ENCODE peak calls at places on chromosomes 13 and 19, in eight cellular contexts. One of them, this sample, is unnamed.
A peak's percentile ranks its signal among the peaks of the same experiment; 100 is the strongest.

GRCh38 chr19:8335343-8336071 is 7.6 kb downstream of the KANK3 start:
- DNase-seq in D341Med: peak; percentile 58
- DNase-seq in GM23338: peak; percentile 76
- DNase-seq in stimulated activated CD4-positive, alpha-beta T cell treated with anti-CD3 and anti-CD28 coated beads, Interleukin-4, amount 100 ng/mL, for 48 hours: no peak
- DNase-seq in left colon: no peak
- DNase-seq in stimulated activated naive CD8-positive, alpha-beta T cell treated with anti-CD3 and anti-CD28 coated beads, Interleukin-15, amount 100 ng/mL, for 72 hours: peak; percentile 61
- DNase-seq in hypothalamus: no peak
- DNase-seq in NCI-H510A treated with DMSO at 0.1 percent for 48 hours: no peak
- DNase-seq in this sample: no peak

GRCh38 chr13:106905380-106906259 is 337.7 kb upstream of the ARGLU1 start:
- DNase-seq in hypothalamus: no peak
- DNase-seq in NCI-H510A treated with DMSO at 0.1 percent for 48 hours: no peak
- DNase-seq in stimulated activated naive CD8-positive, alpha-beta T cell treated with anti-CD3 and anti-CD28 coated beads, Interleukin-15, amount 100 ng/mL, for 72 hours: no peak
- DNase-seq in D341Med: no peak
- DNase-seq in stimulated activated CD4-positive, alpha-beta T cell treated with anti-CD3 and anti-CD28 coated beads, Interleukin-4, amount 100 ng/mL, for 48 hours: no peak
- DNase-seq in GM23338: no peak
- DNase-seq in left colon: no peak
- DNase-seq in this sample: no peak

GRCh38 chr19:14375055-14375581 is 6.1 kb upstream of the ADGRE5 start:
- DNase-seq in NCI-H510A treated with DMSO at 0.1 percent for 48 hours: no peak
- DNase-seq in D341Med: no peak
- DNase-seq in stimulated activated CD4-positive, alpha-beta T cell treated with anti-CD3 and anti-CD28 coated beads, Interleukin-4, amount 100 ng/mL, for 48 hours: no peak
- DNase-seq in GM23338: no peak
- DNase-seq in hypothalamus: peak; percentile 11
- DNase-seq in stimulated activated naive CD8-positive, alpha-beta T cell treated with anti-CD3 and anti-CD28 coated beads, Interleukin-15, amount 100 ng/mL, for 72 hours: peak; percentile 69
- DNase-seq in left colon: peak; percentile 71
- DNase-seq in this sample: no peak

GRCh38 chr13:57633141-57633949 is 1.8 kb downstream of the PCDH17 start:
- DNase-seq in NCI-H510A treated with DMSO at 0.1 percent for 48 hours: peak; percentile 56
- DNase-seq in hypothalamus: peak; percentile 89
- DNase-seq in stimulated activated naive CD8-positive, alpha-beta T cell treated with anti-CD3 and anti-CD28 coated beads, Interleukin-15, amount 100 ng/mL, for 72 hours: no peak
- DNase-seq in D341Med: peak; percentile 67
- DNase-seq in left colon: no peak
- DNase-seq in GM23338: peak; percentile 88
- DNase-seq in stimulated activated CD4-positive, alpha-beta T cell treated with anti-CD3 and anti-CD28 coated beads, Interleukin-4, amount 100 ng/mL, for 48 hours: no peak
- DNase-seq in this sample: no peak

GRCh38 chr19:1105873-1106840 is 2.4 kb downstream of the GPX4 start:
- DNase-seq in D341Med: no peak
- DNase-seq in hypothalamus: no peak
- DNase-seq in stimulated activated CD4-positive, alpha-beta T cell treated with anti-CD3 and anti-CD28 coated beads, Interleukin-4, amount 100 ng/mL, for 48 hours: no peak
- DNase-seq in NCI-H510A treated with DMSO at 0.1 percent for 48 hours: no peak
- DNase-seq in left colon: no peak
- DNase-seq in GM23338: no peak
- DNase-seq in stimulated activated naive CD8-positive, alpha-beta T cell treated with anti-CD3 and anti-CD28 coated beads, Interleukin-15, amount 100 ng/mL, for 72 hours: no peak
- DNase-seq in this sample: no peak

GRCh38 chr19:55590621-55591020 is 8.7 kb downstream of the FIZ1 start:
- DNase-seq in NCI-H510A treated with DMSO at 0.1 percent for 48 hours: no peak
- DNase-seq in stimulated activated CD4-positive, alpha-beta T cell treated with anti-CD3 and anti-CD28 coated beads, Interleukin-4, amount 100 ng/mL, for 48 hours: no peak
- DNase-seq in GM23338: peak; percentile 84
- DNase-seq in stimulated activated naive CD8-positive, alpha-beta T cell treated with anti-CD3 and anti-CD28 coated beads, Interleukin-15, amount 100 ng/mL, for 72 hours: no peak
- DNase-seq in hypothalamus: no peak
- DNase-seq in left colon: no peak
- DNase-seq in D341Med: no peak
- DNase-seq in this sample: no peak

GRCh38 chr19:44582581-44583265 is 30.6 kb upstream of the IGSF23 start:
- DNase-seq in GM23338: peak; percentile 89
- DNase-seq in stimulated activated CD4-positive, alpha-beta T cell treated with anti-CD3 and anti-CD28 coated beads, Interleukin-4, amount 100 ng/mL, for 48 hours: peak; percentile 40
- DNase-seq in hypothalamus: peak; percentile 0
- DNase-seq in left colon: no peak
- DNase-seq in stimulated activated naive CD8-positive, alpha-beta T cell treated with anti-CD3 and anti-CD28 coated beads, Interleukin-15, amount 100 ng/mL, for 72 hours: peak; percentile 39
- DNase-seq in NCI-H510A treated with DMSO at 0.1 percent for 48 hours: no peak
- DNase-seq in D341Med: peak; percentile 79
- DNase-seq in this sample: no peak

GRCh38 chr19:55247621-55248099 is 11.2 kb downstream of the PPP6R1 start:
- DNase-seq in hypothalamus: no peak
- DNase-seq in GM23338: no peak
- DNase-seq in stimulated activated naive CD8-positive, alpha-beta T cell treated with anti-CD3 and anti-CD28 coated beads, Interleukin-15, amount 100 ng/mL, for 72 hours: no peak
- DNase-seq in NCI-H510A treated with DMSO at 0.1 percent for 48 hours: no peak
- DNase-seq in stimulated activated CD4-positive, alpha-beta T cell treated with anti-CD3 and anti-CD28 coated beads, Interleukin-4, amount 100 ng/mL, for 48 hours: no peak
- DNase-seq in left colon: peak; percentile 77
- DNase-seq in D341Med: no peak
- DNase-seq in this sample: no peak

GRCh38 chr19:38389101-38389925 is 816 bp downstream of the SPRED3 start:
- DNase-seq in stimulated activated naive CD8-positive, alpha-beta T cell treated with anti-CD3 and anti-CD28 coated beads, Interleukin-15, amount 100 ng/mL, for 72 hours: no peak
- DNase-seq in hypothalamus: peak; percentile 16
- DNase-seq in stimulated activated CD4-positive, alpha-beta T cell treated with anti-CD3 and anti-CD28 coated beads, Interleukin-4, amount 100 ng/mL, for 48 hours: no peak
- DNase-seq in GM23338: peak; percentile 66
- DNase-seq in left colon: no peak
- DNase-seq in NCI-H510A treated with DMSO at 0.1 percent for 48 hours: peak; percentile 9
- DNase-seq in D341Med: no peak
- DNase-seq in this sample: no peak

GRCh38 chr13:57601536-57601935 is 30.0 kb upstream of the PCDH17 start:
- DNase-seq in GM23338: no peak
- DNase-seq in stimulated activated CD4-positive, alpha-beta T cell treated with anti-CD3 and anti-CD28 coated beads, Interleukin-4, amount 100 ng/mL, for 48 hours: no peak
- DNase-seq in NCI-H510A treated with DMSO at 0.1 percent for 48 hours: no peak
- DNase-seq in stimulated activated naive CD8-positive, alpha-beta T cell treated with anti-CD3 and anti-CD28 coated beads, Interleukin-15, amount 100 ng/mL, for 72 hours: no peak
- DNase-seq in D341Med: no peak
- DNase-seq in hypothalamus: no peak
- DNase-seq in left colon: no peak
- DNase-seq in this sample: no peak

GRCh38 chr19:18717601-18718000 is 34.1 kb downstream of the CRTC1 start:
- DNase-seq in hypothalamus: no peak
- DNase-seq in stimulated activated naive CD8-positive, alpha-beta T cell treated with anti-CD3 and anti-CD28 coated beads, Interleukin-15, amount 100 ng/mL, for 72 hours: no peak
- DNase-seq in D341Med: no peak
- DNase-seq in GM23338: no peak
- DNase-seq in NCI-H510A treated with DMSO at 0.1 percent for 48 hours: no peak
- DNase-seq in stimulated activated CD4-positive, alpha-beta T cell treated with anti-CD3 and anti-CD28 coated beads, Interleukin-4, amount 100 ng/mL, for 48 hours: no peak
- DNase-seq in left colon: no peak
- DNase-seq in this sample: no peak

GRCh38 chr19:3373971-3374368 is 7.6 kb downstream of the NFIC start:
- DNase-seq in left colon: no peak
- DNase-seq in NCI-H510A treated with DMSO at 0.1 percent for 48 hours: no peak
- DNase-seq in GM23338: no peak
- DNase-seq in stimulated activated naive CD8-positive, alpha-beta T cell treated with anti-CD3 and anti-CD28 coated beads, Interleukin-15, amount 100 ng/mL, for 72 hours: no peak
- DNase-seq in stimulated activated CD4-positive, alpha-beta T cell treated with anti-CD3 and anti-CD28 coated beads, Interleukin-4, amount 100 ng/mL, for 48 hours: no peak
- DNase-seq in hypothalamus: no peak
- DNase-seq in D341Med: no peak
- DNase-seq in this sample: no peak

GRCh38 chr19:632228-633067 is 889 bp downstream of the POLRMT start:
- DNase-seq in GM23338: peak; percentile 72
- DNase-seq in left colon: peak; percentile 61
- DNase-seq in stimulated activated CD4-positive, alpha-beta T cell treated with anti-CD3 and anti-CD28 coated beads, Interleukin-4, amount 100 ng/mL, for 48 hours: peak; percentile 45
- DNase-seq in D341Med: peak; percentile 72
- DNase-seq in NCI-H510A treated with DMSO at 0.1 percent for 48 hours: peak; percentile 19
- DNase-seq in hypothalamus: no peak
- DNase-seq in stimulated activated naive CD8-positive, alpha-beta T cell treated with anti-CD3 and anti-CD28 coated beads, Interleukin-15, amount 100 ng/mL, for 72 hours: peak; percentile 33
- DNase-seq in this sample: peak; percentile 67

GRCh38 chr13:75395056-75395455 is 86.9 kb downstream of the TBC1D4 start:
- DNase-seq in GM23338: no peak
- DNase-seq in left colon: no peak
- DNase-seq in D341Med: no peak
- DNase-seq in stimulated activated naive CD8-positive, alpha-beta T cell treated with anti-CD3 and anti-CD28 coated beads, Interleukin-15, amount 100 ng/mL, for 72 hours: no peak
- DNase-seq in hypothalamus: no peak
- DNase-seq in NCI-H510A treated with DMSO at 0.1 percent for 48 hours: no peak
- DNase-seq in stimulated activated CD4-positive, alpha-beta T cell treated with anti-CD3 and anti-CD28 coated beads, Interleukin-4, amount 100 ng/mL, for 48 hours: no peak
- DNase-seq in this sample: no peak

GRCh38 chr13:99383511-99383921 is 76.3 kb upstream of the GPR183 start:
- DNase-seq in NCI-H510A treated with DMSO at 0.1 percent for 48 hours: no peak
- DNase-seq in stimulated activated CD4-positive, alpha-beta T cell treated with anti-CD3 and anti-CD28 coated beads, Interleukin-4, amount 100 ng/mL, for 48 hours: no peak
- DNase-seq in stimulated activated naive CD8-positive, alpha-beta T cell treated with anti-CD3 and anti-CD28 coated beads, Interleukin-15, amount 100 ng/mL, for 72 hours: no peak
- DNase-seq in hypothalamus: no peak
- DNase-seq in GM23338: no peak
- DNase-seq in left colon: no peak
- DNase-seq in D341Med: no peak
- DNase-seq in this sample: no peak

GRCh38 chr13:45206340-45206739 is 5.5 kb upstream of the KCTD4 start:
- DNase-seq in hypothalamus: no peak
- DNase-seq in GM23338: no peak
- DNase-seq in stimulated activated CD4-positive, alpha-beta T cell treated with anti-CD3 and anti-CD28 coated beads, Interleukin-4, amount 100 ng/mL, for 48 hours: no peak
- DNase-seq in left colon: no peak
- DNase-seq in stimulated activated naive CD8-positive, alpha-beta T cell treated with anti-CD3 and anti-CD28 coated beads, Interleukin-15, amount 100 ng/mL, for 72 hours: no peak
- DNase-seq in NCI-H510A treated with DMSO at 0.1 percent for 48 hours: no peak
- DNase-seq in D341Med: no peak
- DNase-seq in this sample: no peak

GRCh38 chr13:82625753-82626152 is 1256.5 kb downstream of the SLITRK1 start:
- DNase-seq in NCI-H510A treated with DMSO at 0.1 percent for 48 hours: no peak
- DNase-seq in left colon: no peak
- DNase-seq in stimulated activated CD4-positive, alpha-beta T cell treated with anti-CD3 and anti-CD28 coated beads, Interleukin-4, amount 100 ng/mL, for 48 hours: no peak
- DNase-seq in hypothalamus: no peak
- DNase-seq in stimulated activated naive CD8-positive, alpha-beta T cell treated with anti-CD3 and anti-CD28 coated beads, Interleukin-15, amount 100 ng/mL, for 72 hours: no peak
- DNase-seq in D341Med: no peak
- DNase-seq in GM23338: no peak
- DNase-seq in this sample: no peak

This sample was measured in MM.1S.